ENCODE peak calls at places on chromosomes 4 and X, in five cellular contexts. P is GM10248; R is activated CD4-positive, alpha-beta T cell treated with anti-CD3 and anti-CD28 coated beads, Interleukin-2, amount 50 U/mL, for 48 hours; W is neural progenitor cell; Y is effector memory CD8-positive, alpha-beta T cell. B is an unnamed sample.
A peak's percentile ranks its signal among the peaks of the same experiment; 100 is the strongest.

GRCh38 chrX:72128881-72129280 is 2.8 kb downstream of the RTL5 start:
- DNase-seq in P (no peak), R (peak; percentile 41), W (peak; percentile 34), Y (no peak), B (peak; percentile 59)

GRCh38 chr4:113997206-113997605 is 17.8 kb upstream of the ARSJ start:
- DNase-seq in P (no peak), R (no peak), W (no peak), Y (no peak), B (no peak)

GRCh38 chrX:113390531-113390930 is 549.9 kb upstream of the AMOT start:
- DNase-seq in P (no peak), R (no peak), W (no peak), Y (no peak), B (no peak)

GRCh38 chr4:128635939-128636551 is 173.5 kb upstream of the JADE1 start:
- DNase-seq in P (no peak), R (no peak), W (peak; percentile 18), Y (no peak), B (no peak)

GRCh38 chr4:65007841-65008439 is 598.7 kb upstream of the TECRL start:
- DNase-seq in P (no peak), R (no peak), W (peak; percentile 73), Y (no peak), B (peak; percentile 60)

GRCh38 chrX:120823554-120823953 is 52.1 kb downstream of the CT47B1 start:
- DNase-seq in P (no peak), R (no peak), W (no peak), Y (no peak), B (no peak)

GRCh38 chrX:38880460-38880859 is 79.2 kb downstream of the MID1IP1 start:
- DNase-seq in P (no peak), R (no peak), W (no peak), Y (no peak), B (no peak)

GRCh38 chr4:174697164-174697563 is 131.9 kb downstream of the GLRA3 start:
- DNase-seq in P (no peak), R (no peak), W (no peak), Y (no peak), B (no peak)

GRCh38 chrX:150731795-150732194 is 38.6 kb downstream of the MTMR1 start:
- DNase-seq in P (no peak), R (peak; percentile 64), W (no peak), Y (no peak), B (no peak)

GRCh38 chrX:104166735-104167436 is 633 bp downstream of the FAM199X start:
- DNase-seq in P (no peak), R (no peak), W (no peak), Y (no peak), B (peak; percentile 43)

GRCh38 chr4:71367546-71367945 is 28.7 kb downstream of the SLC4A4 start:
- DNase-seq in P (no peak), R (no peak), W (no peak), Y (no peak), B (no peak)

GRCh38 chr4:77010841-77011354 is 61.3 kb downstream of the SEPTIN11 start:
- DNase-seq in P (no peak), R (no peak), W (no peak), Y (no peak), B (no peak)

GRCh38 chr4:25792200-25792791 is 70.5 kb downstream of the SEL1L3 start:
- DNase-seq in P (no peak), R (peak; percentile 25), W (peak; percentile 46), Y (no peak), B (peak; percentile 75)